ENCODE peak calls at places on chromosomes 5 and 9, in six cellular contexts. D is body of pancreas; Z is stomach; L is astrocyte; B is colonic mucosa; I is CD8-positive, alpha-beta T cell. N is an unnamed sample.

GRCh38 chr5:166004006-166004405 is 2287.4 kb upstream of the WWC1 start:
- DNase-seq in I (no peak), L (no peak), D (no peak), Z (no peak), B (no peak), N (no peak)

GRCh38 chr5:150590979-150591411 is 49.5 kb upstream of the SYNPO start:
- DNase-seq in B (no peak), D (no peak), Z (no peak), I (no peak), L (peak; percentile 32), N (no peak)

GRCh38 chr9:136578915-136579637 is 33.2 kb upstream of the NOTCH1 start:
- DNase-seq in Z (no peak), I (no peak), L (no peak), D (peak; percentile 52), B (no peak), N (no peak)

GRCh38 chr9:131585375-131585774 is 40.1 kb downstream of the PRRT1B start:
- DNase-seq in D (no peak), I (peak; percentile 30), L (no peak), Z (no peak), B (no peak), N (no peak)

GRCh38 chr5:56360816-56361215 is 127.7 kb upstream of the ANKRD55 start:
- DNase-seq in L (peak; percentile 74), B (no peak), I (no peak), D (no peak), Z (no peak), N (no peak)

GRCh38 chr9:20658677-20659473 is 25.2 kb upstream of the FOCAD start:
- DNase-seq in Z (no peak), D (no peak), L (peak; percentile 10), B (peak; percentile 19), I (no peak), N (no peak)

GRCh38 chr5:22669345-22669744 is 183.8 kb downstream of the CDH12 start:
- DNase-seq in I (no peak), B (no peak), L (no peak), D (no peak), Z (no peak), N (no peak)

GRCh38 chr9:98647236-98647635 is 61.5 kb downstream of the GABBR2 start:
- DNase-seq in B (no peak), Z (no peak), I (no peak), D (no peak), L (no peak), N (no peak)

GRCh38 chr5:69312459-69313160 is 20.0 kb downstream of the CCDC125 start:
- DNase-seq in D (no peak), B (no peak), I (no peak), Z (no peak), L (no peak), N (no peak)

GRCh38 chr9:93134018-93134739 is at the start of gene NINJ1:
- DNase-seq in D (peak; percentile 78), Z (peak; percentile 79), B (peak; percentile 76), L (peak; percentile 54), I (peak; percentile 60), N (peak; percentile 80)

DNA sequence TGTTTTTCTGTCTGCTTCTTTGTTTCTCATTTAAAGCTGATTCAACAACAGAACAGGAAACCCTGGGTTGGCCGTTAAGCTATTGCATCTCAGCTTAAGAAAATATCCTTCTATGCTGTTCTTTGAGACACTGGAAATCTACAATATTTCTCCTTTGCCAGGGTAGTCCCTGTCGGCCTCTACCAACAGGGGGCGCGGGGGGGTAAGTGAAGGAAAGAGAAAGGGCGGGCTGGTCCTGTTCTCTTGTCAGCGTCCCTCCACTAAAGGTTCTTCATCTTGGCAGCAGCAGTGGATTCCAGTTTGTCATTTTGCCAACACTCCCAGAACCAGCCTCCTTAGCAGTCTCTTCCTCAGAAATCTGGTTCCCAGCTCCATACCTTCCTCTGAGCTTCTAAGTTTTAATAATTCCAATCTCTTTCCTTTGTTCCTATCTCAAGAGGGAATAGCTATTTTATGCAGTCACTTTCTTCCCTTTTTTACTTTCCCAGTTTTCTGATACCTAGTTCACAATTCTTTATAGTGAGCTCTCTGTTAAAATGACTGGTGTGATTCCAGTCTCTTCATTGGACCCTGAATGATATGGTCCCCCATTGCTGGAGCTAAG is 222.3 kb downstream of the GLIS3 start:
- DNase-seq in D (peak; percentile 61), Z (peak; percentile 80), I (no peak), B (peak; percentile 93), L (peak; percentile 61), N (peak; percentile 90)
- TF ChIP-seq CTCF in D (peak; percentile 44), Z (peak; percentile 58), I (no peak), B (peak; percentile 69), L (peak; percentile 66), N (peak; percentile 76)

DNA sequence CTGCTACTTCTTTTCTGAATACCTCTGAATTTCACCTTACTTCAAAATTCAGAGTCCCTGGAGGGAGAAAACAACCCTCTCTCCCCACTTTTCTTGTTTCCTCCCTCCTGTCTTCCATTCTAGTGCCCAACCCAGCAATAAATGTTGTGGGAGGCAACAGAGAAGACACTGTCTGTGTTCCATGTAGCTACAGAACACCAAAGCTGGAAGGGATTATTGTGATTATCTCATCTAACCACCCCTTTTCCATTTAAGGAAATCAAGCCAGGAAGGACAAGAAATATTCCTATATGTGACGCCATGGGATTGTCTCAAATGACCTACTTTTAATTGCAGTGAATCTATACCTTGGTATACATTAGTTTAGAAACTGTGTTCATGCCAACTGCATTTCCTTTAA is 476.6 kb upstream of the TNC start:
- DNase-seq in I (no peak), D (no peak), Z (no peak), B (no peak), L (no peak), N (no peak)
- H3K4me3 ChIP-seq in I (no peak overlapping the region), D (no peak overlapping the region), Z (no peak overlapping the region), B (no peak overlapping the region), L (no peak overlapping the region), N (no peak overlapping the region)

GRCh38 chr5:141101059-141101458 is 786 bp downstream of the PCDHB3 start:
- DNase-seq in D (no peak), I (no peak), B (no peak), Z (no peak), L (no peak), N (no peak)

GRCh38 chr5:141100243-141100805 is at the start of gene PCDHB3:
- DNase-seq in I (no peak), D (peak; percentile 39), L (peak; percentile 3), B (no peak), Z (no peak), N (no peak)

GRCh38 chr5:141105350-141105749 is 5.1 kb downstream of the PCDHB3 start:
- DNase-seq in Z (no peak), D (no peak), I (no peak), B (no peak), L (no peak), N (no peak)
- H3K9me3 ChIP-seq in Z (peaks cover 5% of the 10 kb centered on the region), D (no peaks in the 10 kb centered on the region), I (no peaks in the 10 kb centered on the region), B (no peaks in the 10 kb centered on the region), L (peaks cover 12% of the 10 kb centered on the region), N (no peaks in the 10 kb centered on the region)

GRCh38 chr5:10030219-10030831 is 219.4 kb downstream of the ATPSCKMT start:
- DNase-seq in Z (no peak), D (no peak), B (no peak), L (no peak), I (no peak), N (no peak)
- TF ChIP-seq CTCF in Z (no peak), D (no peak), B (no peak), L (peak; percentile 19), I (no peak), N (no peak)

DNA sequence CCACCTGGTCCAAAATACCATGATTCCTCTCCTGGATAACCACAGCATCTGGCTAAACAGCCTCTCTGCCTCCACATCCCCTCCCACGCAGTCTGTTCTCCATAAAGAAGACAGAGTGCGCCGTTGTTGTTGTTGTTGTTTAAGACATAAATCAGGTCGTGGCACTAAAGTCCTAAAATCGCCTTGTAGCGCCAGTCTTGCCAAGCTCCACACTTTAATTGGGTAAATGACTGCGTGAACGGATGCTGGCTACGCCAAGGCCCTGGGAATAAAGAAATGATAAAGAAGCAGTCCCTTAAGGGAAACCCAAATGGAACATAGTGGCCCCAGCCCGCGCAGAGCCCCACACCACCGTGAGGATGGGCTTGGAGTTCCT is 364 bp upstream of the SFXN1 start:
- DNase-seq in B (no peak), L (no peak), I (no peak), D (no peak), Z (no peak), N (no peak)
- H3K4me3 ChIP-seq in B (peak overlapping the region; percentile 72), L (peak overlapping the region; percentile 84), I (peak overlapping the region; percentile 74), D (peak overlapping the region; percentile 80), Z (peak overlapping the region; percentile 96), N (peak overlapping the region; percentile 83)

DNA sequence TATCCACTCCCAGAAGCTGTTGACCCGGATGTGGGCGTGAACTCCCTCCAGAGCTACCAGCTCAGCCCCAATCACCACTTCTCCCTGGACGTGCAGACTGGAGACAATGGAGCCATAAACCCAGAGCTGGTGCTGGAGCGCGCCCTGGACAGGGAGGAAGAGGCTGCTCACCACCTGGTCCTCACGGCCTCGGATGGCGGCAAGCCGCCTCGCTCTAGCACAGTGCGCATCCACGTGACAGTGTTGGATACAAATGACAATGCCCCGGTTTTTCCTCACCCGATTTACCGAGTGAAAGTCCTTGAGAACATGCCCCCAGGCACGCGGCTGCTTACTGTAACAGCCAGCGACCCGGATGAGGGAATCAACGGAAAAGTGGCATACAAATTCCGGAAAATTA is 834 bp downstream of the PCDHGA8 start:
- DNase-seq in Z (no peak), L (no peak), I (no peak), D (no peak), B (no peak), N (no peak)
- H3K9me3 ChIP-seq in Z (peaks cover 49% of the 10 kb centered on the region), L (peaks cover 45% of the 10 kb centered on the region), I (peaks cover 11% of the 10 kb centered on the region), D (no peaks in the 10 kb centered on the region), B (no peaks in the 10 kb centered on the region), N (peaks cover 10% of the 10 kb centered on the region)

GRCh38 chr5:129043894-129044293 is 50.7 kb upstream of the ISOC1 start:
- DNase-seq in D (no peak), B (no peak), I (no peak), L (no peak), Z (no peak), N (no peak)

GRCh38 chr5:129046151-129046550 is 48.4 kb upstream of the ISOC1 start:
- DNase-seq in Z (no peak), I (no peak), L (no peak), B (no peak), D (no peak), N (no peak)

DNA sequence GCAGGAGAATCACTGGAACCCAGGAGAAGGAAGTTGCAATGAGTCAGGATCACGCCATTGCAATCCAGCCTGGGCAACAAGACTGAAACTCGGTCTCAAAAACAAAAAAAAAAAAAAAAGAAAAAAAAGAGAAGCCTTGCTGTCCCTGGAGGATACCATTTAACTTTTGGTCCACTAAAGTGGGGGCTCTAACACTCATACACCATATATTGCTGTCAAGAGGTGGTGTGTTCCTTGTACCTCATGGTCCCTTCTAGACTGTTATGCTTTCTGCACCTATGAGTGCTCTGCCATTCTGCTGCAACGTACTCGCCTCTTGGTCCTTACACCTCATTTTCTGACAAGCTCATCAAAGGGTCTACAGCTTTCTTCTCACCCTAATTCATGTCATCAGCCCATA is 52.2 kb upstream of the ISOC1 start:
- DNase-seq in B (no peak), L (no peak), Z (no peak), D (no peak), I (no peak), N (no peak)
- TF ChIP-seq CTCF in B (no peak), L (no peak), Z (no peak), D (no peak), I (no peak), N (no peak)